ENCODE peak calls at places on chromosomes 6 and 20, in eight cellular contexts. U is HFFc6; J is AG04450; Z is aorta; B is DMS79 treated with DMSO at 0.1 percent for 48 hours; W is CD4-positive, alpha-beta T cell; Q is activated T-cell treated with anti-CD3 and anti-CD28 coated beads, Interleukin-2, amount 50 U/mL, for 48 hours; E is epithelial cell of esophagus. D is an unnamed sample.
A peak's percentile ranks its signal among the peaks of the same experiment; 100 is the strongest.

GRCh38 chr6:8234316-8234715 is 132.0 kb upstream of the EEF1E1 start:
- DNase-seq in Z (no peak), U (no peak), J (no peak), E (no peak), W (no peak), Q (no peak), B (no peak), D (no peak)

GRCh38 chr6:168376811-168377480 is 57.4 kb upstream of the DACT2 start:
- DNase-seq in U (no peak), Q (no peak), J (no peak), W (no peak), B (no peak), Z (peak; percentile 41), E (no peak), D (no peak)

GRCh38 chr6:106513813-106514212 is 115.5 kb downstream of the RTN4IP1 start:
- DNase-seq in Z (no peak), U (no peak), J (no peak), W (no peak), Q (no peak), E (peak; percentile 33), B (no peak), D (no peak)

GRCh38 chr20:57596998-57597939 is 23.0 kb downstream of the ZBP1 start:
- DNase-seq in Z (peak; percentile 82), B (peak; percentile 9), J (no peak), E (peak; percentile 42), Q (peak; percentile 80), W (peak; percentile 79), U (no peak), D (peak; percentile 59)

GRCh38 chr6:113220832-113221231 is 636.3 kb upstream of the MARCKS start:
- DNase-seq in Q (no peak), W (no peak), Z (no peak), E (no peak), U (no peak), J (no peak), B (no peak), D (no peak)

GRCh38 chr6:63448229-63448628 is 124.1 kb upstream of the LOC128125822 start:
- DNase-seq in E (no peak), Z (no peak), J (no peak), Q (no peak), U (no peak), W (no peak), B (no peak), D (no peak)

GRCh38 chr6:77015350-77015749 is 447.9 kb downstream of the HTR1B start:
- DNase-seq in Q (no peak), J (no peak), U (peak; percentile 55), Z (no peak), E (peak; percentile 49), B (no peak), W (no peak), D (no peak)

GRCh38 chr6:43335469-43335868 is 26.8 kb upstream of the CRIP3 start:
- DNase-seq in J (no peak), W (no peak), B (no peak), Q (no peak), E (no peak), Z (no peak), U (no peak), D (no peak)

GRCh38 chr20:46715292-46715756 is 5.9 kb downstream of the SLC2A10 start:
- DNase-seq in W (no peak), Q (no peak), Z (no peak), J (peak; percentile 49), E (peak; percentile 61), U (peak; percentile 65), B (no peak), D (no peak)

GRCh38 chr6:40347571-40348011 is 239.6 kb downstream of the LRFN2 start:
- DNase-seq in J (no peak), B (no peak), E (no peak), W (no peak), Q (no peak), U (no peak), Z (no peak), D (peak; percentile 2)

GRCh38 chr20:18224968-18225568 is 63.3 kb upstream of the ZNF133 start:
- DNase-seq in U (peak; percentile 52), J (peak; percentile 0), E (peak; percentile 76), W (no peak), B (no peak), Z (peak; percentile 48), Q (no peak), D (no peak)

GRCh38 chr6:49118475-49118874 is 344.6 kb downstream of the MMUT start:
- DNase-seq in Z (no peak), B (no peak), Q (no peak), U (no peak), W (no peak), J (no peak), E (peak; percentile 10), D (no peak)

GRCh38 chr6:35084511-35085203 is 56.5 kb downstream of the TCP11 start:
- DNase-seq in W (no peak), Z (no peak), B (no peak), E (no peak), U (no peak), J (no peak), Q (no peak), D (no peak)

GRCh38 chr20:57462781-57463180 is 62.2 kb downstream of the CTCFL start:
- DNase-seq in W (no peak), E (no peak), B (no peak), U (no peak), Z (no peak), Q (no peak), J (no peak), D (no peak)

GRCh38 chr20:56454754-56455153 is 13.7 kb upstream of the RTF2 start:
- DNase-seq in Q (no peak), B (no peak), J (no peak), E (no peak), W (no peak), Z (no peak), U (no peak), D (no peak)

GRCh38 chr6:139569561-139569960 is 195.1 kb upstream of the CITED2 start:
- DNase-seq in W (no peak), Z (no peak), B (no peak), U (peak; percentile 73), Q (no peak), E (peak; percentile 80), J (no peak), D (no peak)

GRCh38 chr20:43636429-43636828 is 30.5 kb upstream of the MYBL2 start:
- DNase-seq in U (no peak), Z (no peak), J (no peak), B (no peak), W (no peak), E (no peak), Q (no peak), D (no peak)

GRCh38 chr20:14232650-14233049 is 104.8 kb downstream of the FLRT3 start:
- DNase-seq in Q (no peak), B (no peak), E (no peak), U (no peak), Z (no peak), W (no peak), J (no peak), D (no peak)

GRCh38 chr6:38714239-38715015 is 684 bp upstream of the DNAH8 start:
- DNase-seq in Q (no peak), Z (no peak), W (no peak), U (no peak), J (no peak), E (peak; percentile 14), B (no peak), D (no peak)

GRCh38 chr6:119636060-119636459 is 286.5 kb upstream of the MAN1A1 start:
- DNase-seq in E (no peak), Q (no peak), U (no peak), W (no peak), B (no peak), J (no peak), Z (no peak), D (no peak)

GRCh38 chr20:51014797-51015722 is 7.8 kb downstream of the KCNG1 start:
- DNase-seq in Q (peak; percentile 47), U (peak; percentile 55), Z (no peak), W (no peak), E (peak; percentile 67), B (no peak), J (no peak), D (no peak)

GRCh38 chr6:71556141-71556540 is 267.5 kb downstream of the OGFRL1 start:
- DNase-seq in J (no peak), U (no peak), B (no peak), Q (no peak), W (no peak), Z (no peak), E (no peak), D (no peak)

GRCh38 chr6:118525913-118526490 is 22.1 kb upstream of the PLN start:
- DNase-seq in J (no peak), Q (no peak), B (no peak), E (no peak), W (no peak), U (no peak), Z (no peak), D (no peak)

GRCh38 chr6:113640046-113640445 is 217.1 kb upstream of the MARCKS start:
- DNase-seq in B (no peak), J (no peak), W (no peak), Z (no peak), U (no peak), Q (no peak), E (no peak), D (no peak)

D was measured in activated T-helper 2 cell treated with anti-CD3 and anti-CD28 coated beads, Interferon-gamma antibody, Interleukin-2, Interleukin-4, amounts not matched to agents 10 μg/mL and 5 μg/mL and 100 μg/mL, durations not matched to agents 14 hours and 24 hours and 36 hours.